ENCODE peak calls at places on chromosomes 4 and X, in four cellular contexts. K is activated CD4-positive, alpha-beta T cell treated with anti-CD3 and anti-CD28 coated beads, Interleukin-2, amount 10 ng/mL, durations not matched to agents 7 days and 5 days; E is pancreas; H is GM18507. S is an unnamed sample.

GRCh38 chr4:182343435-182343834 is 100.2 kb downstream of the TENM3 start:
- DNase-seq in E (no peak), K (no peak), H (no peak), S (no peak)

GRCh38 chrX:130108647-130109428 is 1.5 kb downstream of the ELF4 start:
- DNase-seq in K (peak; percentile 47), H (no peak), E (no peak), S (no peak)

GRCh38 chr4:153452661-153453378 is 13.3 kb upstream of the TMEM131L start:
- DNase-seq in K (no peak), E (peak; percentile 53), H (no peak), S (peak; percentile 10)

GRCh38 chr4:113468165-113469022 is 293.1 kb downstream of the CAMK2D start:
- DNase-seq in H (no peak), E (peak; percentile 47), K (peak; percentile 7), S (peak; percentile 100)

GRCh38 chr4:185654965-185655554 is 119.8 kb upstream of the PDLIM3 start:
- DNase-seq in E (no peak), H (no peak), K (no peak), S (no peak)

GRCh38 chrX:49155243-49155899 is 7.2 kb upstream of the MAGIX start:
- DNase-seq in K (peak; percentile 36), H (no peak), E (peak; percentile 61), S (peak; percentile 64)

GRCh38 chrX:1686642-1687041 is 71.8 kb downstream of the ASMT start:
- DNase-seq in H (no peak), E (no peak), K (no peak), S (no peak)

GRCh38 chrX:37349131-37350033 is at the start of gene PRRG1:
- DNase-seq in K (no peak), E (peak; percentile 77), H (no peak), S (peak; percentile 88)

GRCh38 chrX:56751071-56751470 is 22.0 kb downstream of the NBDY start:
- DNase-seq in H (no peak), K (no peak), E (no peak), S (no peak)

GRCh38 chr4:94412019-94413017 is 39.4 kb upstream of the PDLIM5 start:
- DNase-seq in H (no peak), E (peak; percentile 18), K (no peak), S (peak; percentile 69)

GRCh38 chr4:38223801-38224236 is 263.6 kb downstream of the PTTG2 start:
- DNase-seq in H (no peak), K (no peak), E (no peak), S (no peak)

GRCh38 chrX:23883737-23884354 is 23.9 kb downstream of the APOO start:
- DNase-seq in H (no peak), K (no peak), E (no peak), S (peak; percentile 86)

GRCh38 chr4:82842593-82842992 is 44.0 kb upstream of the SCD5 start:
- DNase-seq in E (no peak), H (no peak), K (no peak), S (peak; percentile 59)

GRCh38 chr4:1323635-1324442 is 23.2 kb upstream of the UVSSA start:
- DNase-seq in E (no peak), H (no peak), K (no peak), S (peak; percentile 87)

GRCh38 chrX:141375011-141375730 is 132.9 kb upstream of the SPANXC start:
- DNase-seq in E (no peak), K (no peak), H (no peak), S (no peak)

GRCh38 chrX:35787867-35788266 is 10.3 kb upstream of the MAGEB16 start:
- DNase-seq in H (no peak), K (no peak), E (no peak), S (no peak)

GRCh38 chr4:3636628-3637320 is 104.6 kb upstream of the LRPAP1 start:
- DNase-seq in K (no peak), H (no peak), E (no peak), S (no peak)

GRCh38 chrX:8967471-8967870 is 66.5 kb downstream of the FAM9B start:
- DNase-seq in H (no peak), E (no peak), K (no peak), S (no peak)

GRCh38 chrX:19839770-19840254 is 47.6 kb downstream of the SH3KBP1 start:
- DNase-seq in K (peak; percentile 20), H (no peak), E (no peak), S (no peak)

GRCh38 chr4:85756938-85757337 is 282.0 kb downstream of the ARHGAP24 start:
- DNase-seq in E (no peak), H (no peak), K (no peak), S (peak; percentile 62)

GRCh38 chrX:21166302-21166982 is 207.8 kb upstream of the CNKSR2 start:
- DNase-seq in E (no peak), H (no peak), K (no peak), S (peak; percentile 16)

GRCh38 chr4:7393491-7394183 is 41.1 kb downstream of the PSAPL1 start:
- DNase-seq in E (peak; percentile 10), H (no peak), K (no peak), S (no peak)

GRCh38 chr4:186676531-186677158 is 47.0 kb downstream of the FAT1 start:
- DNase-seq in E (no peak), K (no peak), H (no peak), S (peak; percentile 94)

S was measured in mesenchymal stem cell.